ENCODE peak calls at places on chromosomes 13 and 19, in seven cellular contexts. L, P, N, W, C, H and E are unnamed samples. For H3K4me1, the result is how much of the 10 kb centered on the place peaks cover.

GRCh38 chr19:38721977-38722773 is 22.1 kb downstream of the CAPN12 start:
- DNase-seq in L (no peak), P (no peak), N (no peak), W (no peak), C (no peak), H (no peak), E (no peak)

GRCh38 chr19:55605637-55606470 is at the start of gene ZNF865:
- DNase-seq in L (peak), P (peak), N (peak), W (peak), C (no peak), H (peak), E (peak)

GRCh38 chr19:38670921-38671398 is 23.5 kb downstream of the ACTN4 start:
- DNase-seq in L (no peak), P (no peak), N (no peak), W (no peak), C (no peak), H (peak), E (no peak)

GRCh38 chr19:7224205-7224833 is 69.9 kb downstream of the INSR start:
- DNase-seq in L (peak), P (no peak), N (no peak), W (no peak), C (no peak), H (no peak), E (no peak)

GRCh38 chr13:114065926-114066774 is 66.3 kb downstream of the RASA3 start:
- DNase-seq in L (no peak), P (no peak), N (no peak), W (no peak), C (no peak), H (peak), E (no peak)

GRCh38 chr13:106858910-106859309 is 291.0 kb upstream of the ARGLU1 start:
- DNase-seq in L (no peak), P (no peak), N (no peak), W (no peak), C (no peak), H (no peak), E (peak)

GRCh38 chr13:58953638-58954037 is 1210.1 kb downstream of the DIAPH3 start:
- DNase-seq in L (no peak), P (no peak), N (no peak), W (no peak), C (no peak), H (no peak), E (no peak)

GRCh38 chr19:3783660-3784584 is 2.3 kb downstream of the MATK start:
- DNase-seq in L (no peak), P (no peak), N (no peak), W (no peak), C (no peak), H (peak), E (no peak)

GRCh38 chr13:48535791-48536190 is 2.9 kb upstream of the RCBTB2 start:
- DNase-seq in L (no peak), P (no peak), N (no peak), W (no peak), C (no peak), H (no peak), E (no peak)

GRCh38 chr13:85520445-85520844 is 278.8 kb downstream of the SLITRK6 start:
- DNase-seq in L (no peak), P (no peak), N (no peak), W (no peak), C (no peak), H (no peak), E (no peak)

GRCh38 chr13:112116187-112116950 is 49.4 kb downstream of the SOX1 start:
- DNase-seq in L (no peak), P (no peak), N (no peak), W (no peak), C (no peak), H (no peak), E (no peak)

GRCh38 chr19:37012093-37012745 is 66.0 kb upstream of the ZNF420 start:
- DNase-seq in L (no peak), P (no peak), N (no peak), W (no peak), C (no peak), H (no peak), E (no peak)

GRCh38 chr19:17213334-17213733 is 1.8 kb upstream of the USE1 start:
- DNase-seq in L (no peak), P (no peak), N (no peak), W (no peak), C (no peak), H (no peak), E (no peak)

GRCh38 chr13:27374126-27374613 is 50.2 kb upstream of the GTF3A start:
- DNase-seq in L (peak), P (no peak), N (no peak), W (no peak), C (no peak), H (no peak), E (no peak)

GRCh38 chr13:44575741-44576395 is at the start of gene TSC22D1:
- DNase-seq in L (peak), P (peak), N (peak), W (peak), C (no peak), H (peak), E (peak)

GRCh38 chr19:18086590-18087138 is at the start of gene IL12RB1:
- DNase-seq in L (no peak), P (peak), N (no peak), W (no peak), C (no peak), H (no peak), E (no peak)

GRCh38 chr13:27446986-27447583 is 3.3 kb downstream of the MTIF3 start:
- DNase-seq in L (no peak), P (no peak), N (no peak), W (no peak), C (no peak), H (no peak), E (no peak)

GRCh38 chr13:89061821-89062220 is 1390.7 kb downstream of the SLITRK5 start:
- DNase-seq in L (no peak), P (no peak), N (no peak), W (no peak), C (no peak), H (no peak), E (no peak)

GRCh38 chr19:33796164-33797100 is at the start of gene KCTD15:
- DNase-seq in L (peak), P (no peak), N (peak), W (peak), C (no peak), H (peak), E (peak)

GRCh38 chr19:55437410-55437809 is 5.7 kb downstream of the SHISA7 start:
- DNase-seq in L (peak), P (no peak), N (peak), W (peak), C (no peak), H (no peak), E (peak)

GRCh38 chr13:75993823-75994222 is 357.7 kb downstream of the LMO7 start:
- DNase-seq in L (no peak), P (no peak), N (no peak), W (no peak), C (no peak), H (no peak), E (no peak)

GRCh38 chr13:76884167-76884566 is 2.0 kb downstream of the KCTD12 start:
- DNase-seq in L (no peak), P (no peak), N (peak), W (peak), C (no peak), H (peak), E (no peak)

GRCh38 chr13:24306632-24307031 is 2.7 kb upstream of the C1QTNF9 start:
- DNase-seq in L (no peak), P (no peak), N (no peak), W (peak), C (no peak), H (no peak), E (no peak)

GRCh38 chr19:18098891-18099622 is 1.5 kb downstream of the MAST3 start:
- DNase-seq in L (no peak), P (peak), N (no peak), W (no peak), C (no peak), H (peak), E (no peak)

GRCh38 chr19:18233224-18233825 is 7.1 kb upstream of the PDE4C start:
- DNase-seq in L (peak), P (peak), N (peak), W (peak), C (no peak), H (no peak), E (peak)

GRCh38 chr19:29467824-29468401 is 57.9 kb upstream of the VSTM2B start:
- DNase-seq in L (no peak), P (no peak), N (peak), W (peak), C (no peak), H (no peak), E (peak)

GRCh38 chr13:51826606-51827005 is 18.4 kb downstream of the TMEM272 start:
- DNase-seq in L (no peak), P (no peak), N (no peak), W (peak), C (no peak), H (no peak), E (no peak)

GRCh38 chr13:32429406-32429909 is 1.5 kb upstream of the N4BP2L1 start:
- DNase-seq in L (no peak), P (no peak), N (no peak), W (no peak), C (no peak), H (no peak), E (no peak)

GRCh38 chr19:41265376-41266153 is 1.4 kb downstream of the HNRNPUL1 start:
- DNase-seq in L (peak), P (no peak), N (peak), W (peak), C (no peak), H (peak), E (no peak)

GRCh38 chr13:66222127-66222526 is 1008.0 kb downstream of the PCDH9 start:
- DNase-seq in L (no peak), P (no peak), N (no peak), W (no peak), C (no peak), H (no peak), E (no peak)

GRCh38 chr13:98513837-98514236 is 63.1 kb downstream of the STK24 start:
- DNase-seq in L (no peak), P (no peak), N (no peak), W (no peak), C (no peak), H (no peak), E (no peak)

GRCh38 chr13:98511435-98511834 is 65.5 kb downstream of the STK24 start:
- DNase-seq in L (no peak), P (no peak), N (no peak), W (no peak), C (no peak), H (no peak), E (no peak)

GRCh38 chr13:98514268-98514667 is 62.6 kb downstream of the STK24 start:
- DNase-seq in L (no peak), P (no peak), N (no peak), W (no peak), C (no peak), H (no peak), E (no peak)

GRCh38 chr13:98510156-98510509 is 66.8 kb downstream of the STK24 start:
- DNase-seq in L (no peak), P (no peak), N (no peak), W (no peak), C (no peak), H (no peak), E (no peak)

DNA sequence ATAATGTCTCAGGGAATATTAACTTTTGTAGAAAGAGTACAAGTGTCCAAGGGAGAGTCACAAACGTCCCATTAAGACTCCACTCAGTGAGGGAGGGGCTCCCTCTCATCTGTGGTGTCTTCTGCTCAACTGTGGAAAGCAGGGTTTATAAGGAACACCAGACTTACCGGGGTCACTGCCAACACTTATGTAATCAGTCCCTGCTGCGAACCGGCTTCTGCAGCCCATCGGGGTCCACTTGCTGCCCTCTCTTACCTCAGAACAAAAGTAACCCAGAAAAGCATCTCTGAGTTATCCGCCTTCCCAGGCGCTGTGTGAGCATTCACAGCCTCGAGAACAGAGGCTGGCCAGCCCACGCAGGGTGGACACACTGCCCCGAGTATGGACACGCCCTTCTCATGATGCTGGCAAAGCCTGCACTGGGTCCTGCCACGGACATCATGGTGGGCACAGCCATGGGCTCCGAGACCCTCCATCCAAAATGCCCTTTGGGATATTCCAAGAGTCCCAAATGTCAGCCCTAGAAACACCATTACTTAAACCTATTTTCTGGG is 64.1 kb downstream of the STK24 start:
- DNase-seq in L (no peak), P (no peak), N (no peak), W (no peak), C (no peak), H (no peak), E (no peak)
- H3K4me1 ChIP-seq in L (under half), P (half or more), N (under half), W (under half), C (under half), H (under half), E (under half)

GRCh38 chr19:48738557-48739399 is 1.6 kb downstream of the RASIP1 start:
- DNase-seq in L (peak), P (peak), N (peak), W (peak), C (peak), H (peak), E (peak)

GRCh38 chr19:48741222-48741999 is 1.0 kb upstream of the RASIP1 start:
- DNase-seq in L (peak), P (no peak), N (peak), W (no peak), C (no peak), H (peak), E (peak)

GRCh38 chr19:48739400-48739825 is 997 bp downstream of the RASIP1 start:
- DNase-seq in L (no peak), P (no peak), N (no peak), W (no peak), C (no peak), H (no peak), E (no peak)

GRCh38 chr19:48740705-48741030 is 258 bp upstream of the RASIP1 start:
- DNase-seq in L (no peak), P (no peak), N (no peak), W (no peak), C (no peak), H (no peak), E (no peak)

DNA sequence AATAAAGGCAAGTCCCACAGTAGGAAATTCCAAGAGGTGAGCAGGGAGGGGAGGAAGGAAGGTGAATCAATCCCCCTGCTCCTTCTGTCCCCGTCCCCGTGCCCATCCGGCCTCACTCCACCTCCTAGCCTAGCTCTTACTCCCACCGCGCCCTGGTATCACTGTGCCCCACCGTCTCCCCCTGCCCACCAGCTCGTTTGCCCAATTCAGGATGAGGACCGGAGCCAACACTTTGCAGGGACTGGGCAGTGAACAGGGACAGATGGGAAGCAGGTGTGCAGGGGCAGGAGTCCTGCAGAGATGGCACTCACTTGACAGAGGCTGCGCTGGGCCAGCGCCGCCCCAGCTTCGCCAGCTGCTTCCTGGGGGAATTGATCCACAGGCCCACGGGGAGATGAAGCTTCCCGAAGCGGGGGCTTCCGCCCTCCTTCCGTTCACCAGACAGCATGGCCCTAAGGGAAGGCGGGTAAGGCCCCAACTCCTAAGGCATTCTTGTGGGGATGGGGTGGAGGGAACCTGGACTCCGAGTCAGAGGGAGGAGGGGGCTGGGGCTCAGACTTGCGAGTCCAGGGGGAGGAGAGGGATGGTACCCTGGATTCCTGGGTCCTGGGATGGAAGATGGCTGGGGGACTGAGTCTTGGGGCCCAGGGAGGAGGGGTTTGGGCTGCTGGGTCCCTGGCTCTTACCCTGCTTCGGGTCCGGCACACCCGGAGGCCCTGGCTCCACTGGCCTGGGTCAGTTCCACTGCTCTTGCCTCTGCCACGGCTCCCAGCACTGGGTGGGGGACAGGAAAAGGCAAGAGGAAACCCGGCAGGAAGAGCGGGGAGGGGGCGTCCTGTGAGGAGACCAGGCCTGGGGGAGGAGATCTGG is at the start of gene RASIP1:
- DNase-seq in L (peak), P (no peak), N (no peak), W (no peak), C (no peak), H (peak), E (no peak)
- H3K4me1 ChIP-seq in L (half or more), P (under half), N (under half), W (under half), C (under half), H (under half), E (under half)

GRCh38 chr13:97282705-97283104 is 60.6 kb downstream of the MBNL2 start:
- DNase-seq in L (no peak), P (no peak), N (no peak), W (peak), C (no peak), H (no peak), E (no peak)
- H3K4me1 ChIP-seq in L (half or more), P (under half), N (under half), W (half or more), C (half or more), H (under half), E (under half)

GRCh38 chr13:20425819-20426219 is 99.8 kb downstream of the CRYL1 start:
- DNase-seq in L (no peak), P (no peak), N (peak), W (peak), C (no peak), H (no peak), E (peak)
- H3K4me1 ChIP-seq in L (under half), P (under half), N (under half), W (under half), C (under half), H (under half), E (under half)

DNA sequence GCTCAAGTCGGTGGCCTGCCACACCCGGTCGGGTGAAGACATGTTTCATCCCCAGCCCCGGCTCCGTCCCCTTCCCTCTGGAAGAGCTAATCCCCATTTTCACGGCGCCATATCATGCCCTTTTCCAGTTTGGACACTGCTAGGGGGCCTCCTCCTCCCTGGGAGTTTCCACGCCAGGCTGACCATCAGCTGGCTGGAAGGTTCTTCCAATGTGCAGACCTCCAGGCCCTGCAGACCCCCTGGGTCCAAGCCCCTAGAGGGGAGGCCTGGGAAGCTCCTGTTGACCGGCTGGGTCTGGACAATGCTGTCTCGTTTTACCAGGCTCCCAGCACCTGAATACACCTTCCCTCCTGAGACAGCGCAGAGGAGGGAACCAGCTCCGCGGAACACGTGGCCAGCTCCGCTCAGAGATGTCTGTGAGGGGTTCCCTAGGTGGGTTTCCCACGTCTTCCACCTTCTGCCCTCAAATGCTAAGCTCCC is 44.7 kb upstream of the RANBP3 start:
- DNase-seq in L (no peak), P (no peak), N (no peak), W (no peak), C (no peak), H (no peak), E (no peak)
- H3K4me1 ChIP-seq in L (under half), P (under half), N (under half), W (under half), C (under half), H (under half), E (under half)

GRCh38 chr19:46928951-46929350 is 68.2 kb downstream of the ARHGAP35 start:
- DNase-seq in L (no peak), P (no peak), N (peak), W (no peak), C (no peak), H (no peak), E (no peak)

GRCh38 chr19:46935066-46935663 is 74.4 kb downstream of the ARHGAP35 start:
- DNase-seq in L (no peak), P (no peak), N (no peak), W (no peak), C (no peak), H (no peak), E (no peak)

GRCh38 chr19:46927893-46928292 is 67.1 kb downstream of the ARHGAP35 start:
- DNase-seq in L (no peak), P (no peak), N (no peak), W (no peak), C (no peak), H (no peak), E (no peak)

GRCh38 chr19:46932346-46932745 is 71.5 kb downstream of the ARHGAP35 start:
- DNase-seq in L (no peak), P (no peak), N (no peak), W (peak), C (no peak), H (no peak), E (no peak)

DNA sequence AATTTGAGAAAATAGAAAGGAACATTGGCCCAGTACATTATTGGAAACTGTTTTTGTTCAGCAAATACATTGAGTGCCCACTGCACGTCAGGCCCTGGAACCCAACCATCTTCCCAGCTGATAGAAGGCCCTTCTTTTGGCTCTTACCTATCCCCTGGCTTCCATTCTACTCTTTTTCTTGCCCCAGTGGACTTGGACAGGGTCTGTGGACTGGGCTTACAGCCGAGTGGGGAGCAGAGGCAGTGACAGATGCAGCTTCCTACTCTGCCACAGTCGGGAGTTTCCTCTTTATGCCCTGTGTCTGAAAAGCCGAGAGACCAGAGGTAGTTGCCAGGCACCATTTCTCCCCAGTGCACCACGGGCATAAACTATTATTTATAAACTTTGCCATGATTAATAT is 70.4 kb downstream of the ARHGAP35 start:
- DNase-seq in L (no peak), P (no peak), N (no peak), W (no peak), C (no peak), H (no peak), E (no peak)
- H3K4me1 ChIP-seq in L (under half), P (half or more), N (half or more), W (under half), C (half or more), H (under half), E (under half)

GRCh38 chr19:723714-724113 is 15.0 kb downstream of the PALM start:
- DNase-seq in L (no peak), P (no peak), N (no peak), W (no peak), C (no peak), H (no peak), E (no peak)

GRCh38 chr19:728011-728410 is 19.3 kb downstream of the PALM start:
- DNase-seq in L (no peak), P (no peak), N (peak), W (no peak), C (no peak), H (peak), E (no peak)

GRCh38 chr19:723247-723646 is 14.5 kb downstream of the PALM start:
- DNase-seq in L (no peak), P (no peak), N (no peak), W (no peak), C (no peak), H (no peak), E (no peak)

GRCh38 chr19:726993-727956 is 18.5 kb downstream of the PALM start:
- DNase-seq in L (no peak), P (no peak), N (no peak), W (no peak), C (no peak), H (peak), E (no peak)

GRCh38 chr19:725461-726089 is 16.8 kb downstream of the PALM start:
- DNase-seq in L (no peak), P (no peak), N (no peak), W (no peak), C (no peak), H (no peak), E (no peak)
- H3K4me1 ChIP-seq in L (under half), P (under half), N (under half), W (under half), C (under half), H (under half), E (under half)